ENCODE peak calls at places on chromosomes 7 and 10, in five cellular contexts. K is activated CD4-positive, CD25-positive, alpha-beta regulatory T cell treated with anti-CD3 and anti-CD28 coated beads, Interleukin-2, amount 50 U/mL, for 72 hours; T is ureter; Y is stimulated activated CD4-positive, alpha-beta T cell treated with anti-CD3 and anti-CD28 coated beads, TNF-alpha, amount 100 ng/mL, for 48 hours; U is coronary artery. M is an unnamed sample.
A peak's percentile ranks its signal among the peaks of the same experiment; 100 is the strongest.

GRCh38 chr10:117360016-117360415 is 15.2 kb downstream of the PDZD8 start:
- DNase-seq in K (no peak), T (no peak), Y (no peak), U (no peak), M (no peak)

GRCh38 chr7:49424109-49424508 is 349.3 kb upstream of the VWC2 start:
- DNase-seq in K (no peak), T (no peak), Y (no peak), U (no peak), M (no peak)

GRCh38 chr7:26393855-26394254 is 102.2 kb downstream of the SNX10 start:
- DNase-seq in K (no peak), T (no peak), Y (no peak), U (no peak), M (no peak)

GRCh38 chr10:112835933-112836564 is 114.0 kb upstream of the TCF7L2 start:
- DNase-seq in K (no peak), T (peak; percentile 50), Y (no peak), U (no peak), M (no peak)

GRCh38 chr10:18542832-18543231 is 108.6 kb downstream of the NSUN6 start:
- DNase-seq in K (no peak), T (no peak), Y (no peak), U (no peak), M (no peak)

GRCh38 chr10:108556176-108556575 is 1367.1 kb downstream of the XPNPEP1 start:
- DNase-seq in K (no peak), T (no peak), Y (no peak), U (no peak), M (no peak)

GRCh38 chr10:3995302-3996210 is 210.5 kb upstream of the KLF6 start:
- DNase-seq in K (no peak), T (no peak), Y (no peak), U (no peak), M (no peak)

GRCh38 chr7:117931314-117931713 is 58.1 kb upstream of the CTTNBP2 start:
- DNase-seq in K (no peak), T (no peak), Y (no peak), U (no peak), M (no peak)

GRCh38 chr7:18357691-18358090 is 137.9 kb upstream of the HDAC9 start:
- DNase-seq in K (no peak), T (no peak), Y (no peak), U (no peak), M (no peak)

GRCh38 chr7:139526578-139527544 is 3.4 kb downstream of the CLEC2L start:
- DNase-seq in K (no peak), T (no peak), Y (no peak), U (no peak), M (no peak)

GRCh38 chr10:44959243-44960097 is at the start of gene RASSF4:
- DNase-seq in K (peak; percentile 95), T (peak; percentile 94), Y (peak; percentile 76), U (peak; percentile 95), M (peak; percentile 91)

GRCh38 chr10:52541082-52541481 is 227.0 kb downstream of the DKK1 start:
- DNase-seq in K (no peak), T (no peak), Y (no peak), U (no peak), M (no peak)

GRCh38 chr10:89591796-89592271 is 53.2 kb downstream of the PANK1 start:
- DNase-seq in K (no peak), T (no peak), Y (no peak), U (peak; percentile 76), M (no peak)

GRCh38 chr10:122461367-122461728 is at the start of gene HTRA1:
- DNase-seq in K (no peak), T (peak; percentile 74), Y (no peak), U (no peak), M (no peak)

GRCh38 chr10:11057018-11057417 is 39.3 kb downstream of the CELF2 start:
- DNase-seq in K (no peak), T (no peak), Y (no peak), U (no peak), M (no peak)

GRCh38 chr7:35699906-35700305 is 5.0 kb upstream of the HERPUD2 start:
- DNase-seq in K (no peak), T (no peak), Y (no peak), U (no peak), M (no peak)

GRCh38 chr10:18079665-18080295 is 60.4 kb upstream of the CACNB2 start:
- DNase-seq in K (no peak), T (no peak), Y (no peak), U (no peak), M (no peak)

GRCh38 chr10:114751856-114752255 is 69.7 kb upstream of the FHIP2A start:
- DNase-seq in K (no peak), T (no peak), Y (no peak), U (no peak), M (no peak)

GRCh38 chr7:91082038-91082437 is 182.2 kb upstream of the FZD1 start:
- DNase-seq in K (no peak), T (no peak), Y (no peak), U (no peak), M (no peak)

GRCh38 chr10:119933179-119933578 is 40.6 kb downstream of the SEC23IP start:
- DNase-seq in K (no peak), T (no peak), Y (no peak), U (no peak), M (no peak)